ENCODE peak calls at places on chromosomes 3 and 15, in four cellular contexts. One of them, this sample, is unnamed.

GRCh38 chr3:117074833-117075232 is 365.3 kb downstream of the TUSC7 start:
- DNase-seq in A549: no peak
- DNase-seq in NB4: no peak
- DNase-seq in K562: no peak
- DNase-seq in this sample: no peak

GRCh38 chr3:117589454-117589853 is 879.9 kb downstream of the TUSC7 start:
- DNase-seq in K562: no peak
- DNase-seq in NB4: no peak
- DNase-seq in A549: no peak
- DNase-seq in this sample: no peak

GRCh38 chr3:114155370-114155821 is 23.5 kb downstream of the DRD3 start:
- DNase-seq in A549: peak; percentile 61
- DNase-seq in NB4: peak; percentile 57
- DNase-seq in K562: peak; percentile 58
- DNase-seq in this sample: peak; percentile 55

GRCh38 chr15:78047631-78048409 is 29.7 kb downstream of the TBC1D2B start:
- DNase-seq in A549: no peak
- DNase-seq in K562: no peak
- DNase-seq in NB4: peak; percentile 98
- DNase-seq in this sample: no peak

GRCh38 chr3:126732281-126733060 is 28.4 kb downstream of the CHCHD6 start:
- DNase-seq in NB4: no peak
- DNase-seq in A549: no peak
- DNase-seq in K562: no peak
- DNase-seq in this sample: no peak

GRCh38 chr15:91942676-91943417 is 89.3 kb downstream of the SLCO3A1 start:
- DNase-seq in NB4: peak; percentile 98
- DNase-seq in A549: peak; percentile 84
- DNase-seq in K562: no peak
- DNase-seq in this sample: no peak

GRCh38 chr15:90101130-90101968 is 919 bp downstream of the IDH2 start:
- DNase-seq in A549: no peak
- DNase-seq in NB4: peak; percentile 86
- DNase-seq in K562: peak; percentile 64
- DNase-seq in this sample: no peak

GRCh38 chr3:43207628-43208085 is 78.7 kb upstream of the SNRK start:
- DNase-seq in A549: no peak
- DNase-seq in NB4: no peak
- DNase-seq in K562: no peak
- DNase-seq in this sample: no peak

GRCh38 chr15:101013769-101014223 is 94.6 kb downstream of the LRRK1 start:
- DNase-seq in A549: no peak
- DNase-seq in NB4: no peak
- DNase-seq in K562: no peak
- DNase-seq in this sample: no peak

GRCh38 chr15:34348735-34349300 is 5.7 kb downstream of the NUTM1 start:
- DNase-seq in K562: no peak
- DNase-seq in NB4: no peak
- DNase-seq in A549: no peak
- DNase-seq in this sample: no peak

GRCh38 chr15:68383161-68384074 is 48.5 kb downstream of the ITGA11 start:
- DNase-seq in NB4: peak; percentile 66
- DNase-seq in K562: peak; percentile 53
- DNase-seq in A549: peak; percentile 68
- DNase-seq in this sample: peak; percentile 11

GRCh38 chr15:67690936-67691335 is 134.4 kb upstream of the SKOR1 start:
- DNase-seq in K562: no peak
- DNase-seq in NB4: no peak
- DNase-seq in A549: no peak
- DNase-seq in this sample: no peak

GRCh38 chr15:70165811-70166284 is 68.1 kb upstream of the TLE3 start:
- DNase-seq in K562: no peak
- DNase-seq in NB4: no peak
- DNase-seq in A549: no peak
- DNase-seq in this sample: no peak

GRCh38 chr3:110815008-110815583 is 256.5 kb upstream of the NECTIN3 start:
- DNase-seq in A549: peak; percentile 7
- DNase-seq in NB4: no peak
- DNase-seq in K562: no peak
- DNase-seq in this sample: no peak

GRCh38 chr15:79738198-79738597 is 158.6 kb downstream of the MTHFS start:
- DNase-seq in A549: no peak
- DNase-seq in NB4: no peak
- DNase-seq in K562: no peak
- DNase-seq in this sample: no peak

GRCh38 chr3:187979543-187979942 is 174.4 kb upstream of the LPP start:
- DNase-seq in K562: no peak
- DNase-seq in NB4: peak; percentile 50
- DNase-seq in A549: no peak
- DNase-seq in this sample: no peak

GRCh38 chr3:169644750-169645149 is 18.8 kb downstream of the MECOM start:
- DNase-seq in A549: no peak
- DNase-seq in K562: no peak
- DNase-seq in NB4: no peak
- DNase-seq in this sample: no peak

GRCh38 chr15:69757186-69757585 is 304.6 kb downstream of the RPLP1 start:
- DNase-seq in A549: no peak
- DNase-seq in K562: no peak
- DNase-seq in NB4: peak; percentile 18
- DNase-seq in this sample: no peak

GRCh38 chr3:123093696-123094095 is 26.9 kb downstream of the PDIA5 start:
- DNase-seq in NB4: no peak
- DNase-seq in A549: no peak
- DNase-seq in K562: no peak
- DNase-seq in this sample: no peak

GRCh38 chr3:154730221-154730620 is 300.2 kb upstream of the GPR149 start:
- DNase-seq in NB4: no peak
- DNase-seq in A549: no peak
- DNase-seq in K562: no peak
- DNase-seq in this sample: no peak

GRCh38 chr15:92184679-92185230 is 208.9 kb upstream of the ST8SIA2 start:
- DNase-seq in NB4: no peak
- DNase-seq in K562: no peak
- DNase-seq in A549: no peak
- DNase-seq in this sample: no peak

GRCh38 chr15:82963356-82964341 is 11.1 kb upstream of the HOMER2 start:
- DNase-seq in NB4: peak; percentile 16
- DNase-seq in A549: no peak
- DNase-seq in K562: no peak
- DNase-seq in this sample: no peak

GRCh38 chr3:48492461-48493202 is 11.3 kb downstream of the SHISA5 start:
- DNase-seq in A549: no peak
- DNase-seq in K562: no peak
- DNase-seq in NB4: peak; percentile 32
- DNase-seq in this sample: no peak

GRCh38 chr3:186509423-186509822 is 34.8 kb downstream of the CRYGS start:
- DNase-seq in K562: no peak
- DNase-seq in A549: no peak
- DNase-seq in NB4: peak; percentile 92
- DNase-seq in this sample: no peak

GRCh38 chr3:120678331-120678845 is 3.7 kb downstream of the HGD start:
- DNase-seq in A549: peak; percentile 90
- DNase-seq in NB4: peak; percentile 91
- DNase-seq in K562: no peak
- DNase-seq in this sample: no peak

GRCh38 chr15:86159436-86159835 is 79.8 kb downstream of the AGBL1 start:
- DNase-seq in K562: no peak
- DNase-seq in A549: no peak
- DNase-seq in NB4: no peak
- DNase-seq in this sample: no peak

GRCh38 chr15:74780983-74781672 is 752 bp upstream of the CSK start:
- DNase-seq in NB4: peak; percentile 92
- DNase-seq in K562: peak; percentile 50
- DNase-seq in A549: no peak
- DNase-seq in this sample: no peak

GRCh38 chr15:88657326-88658069 is 18.7 kb downstream of the ISG20 start:
- DNase-seq in A549: peak; percentile 62
- DNase-seq in K562: peak; percentile 70
- DNase-seq in NB4: peak; percentile 55
- DNase-seq in this sample: peak; percentile 62

GRCh38 chr15:62797171-62797570 is 245.4 kb upstream of the TPM1 start:
- DNase-seq in NB4: no peak
- DNase-seq in A549: no peak
- DNase-seq in K562: no peak
- DNase-seq in this sample: no peak

GRCh38 chr3:46901591-46902187 is 24.2 kb downstream of the PTH1R start:
- DNase-seq in K562: no peak
- DNase-seq in A549: no peak
- DNase-seq in NB4: no peak
- DNase-seq in this sample: no peak

GRCh38 chr3:39388741-39389248 is 5.6 kb downstream of the SLC25A38 start:
- DNase-seq in K562: peak; percentile 90
- DNase-seq in NB4: no peak
- DNase-seq in A549: no peak
- DNase-seq in this sample: no peak

GRCh38 chr3:126752303-126753190 is 48.5 kb downstream of the CHCHD6 start:
- DNase-seq in K562: peak; percentile 76
- DNase-seq in A549: peak; percentile 65
- DNase-seq in NB4: peak; percentile 70
- DNase-seq in this sample: peak; percentile 91

GRCh38 chr15:45790325-45790943 is 155.6 kb downstream of the SQOR start:
- DNase-seq in NB4: peak; percentile 32
- DNase-seq in A549: peak; percentile 10
- DNase-seq in K562: peak; percentile 6
- DNase-seq in this sample: peak; percentile 42

GRCh38 chr3:50519471-50520089 is 16.1 kb upstream of the CACNA2D2 start:
- DNase-seq in A549: peak; percentile 57
- DNase-seq in K562: peak; percentile 80
- DNase-seq in NB4: peak; percentile 64
- DNase-seq in this sample: peak; percentile 93

GRCh38 chr15:31867536-31868442 is 162.5 kb upstream of the CHRNA7 start:
- DNase-seq in A549: peak; percentile 82
- DNase-seq in K562: peak; percentile 69
- DNase-seq in NB4: peak; percentile 73
- DNase-seq in this sample: peak; percentile 69
- TF ChIP-seq CTCF in A549: peak; percentile 87
- TF ChIP-seq CTCF in K562: peak; percentile 72
- TF ChIP-seq CTCF in NB4: peak; percentile 69
- TF ChIP-seq CTCF in this sample: peak; percentile 87

DNA sequence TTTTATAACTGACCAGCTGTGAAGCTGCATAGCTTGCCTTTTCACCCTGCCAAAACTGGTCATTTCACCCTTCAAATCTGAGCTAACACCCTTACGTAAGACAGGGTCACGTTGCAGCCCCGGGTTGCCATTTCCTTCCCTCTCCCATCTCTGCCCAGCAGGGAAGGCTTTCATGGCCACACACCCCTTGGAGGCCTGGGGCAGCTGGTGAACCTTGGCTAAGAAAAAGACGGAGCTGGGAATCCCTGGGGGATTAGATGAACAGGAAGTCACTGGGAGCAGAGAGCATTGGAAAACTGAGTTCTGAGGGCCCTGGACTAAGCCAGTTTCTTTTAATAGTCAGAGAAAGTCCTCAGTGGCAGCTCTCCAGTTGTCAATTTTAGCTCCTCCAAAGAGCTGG is 67.8 kb downstream of the TTC23 start:
- DNase-seq in NB4: peak; percentile 34
- DNase-seq in K562: no peak
- DNase-seq in A549: no peak
- DNase-seq in this sample: no peak
- TF ChIP-seq MAX in NB4: no peak
- TF ChIP-seq MAX in K562: no peak
- TF ChIP-seq MAX in A549: no peak
- TF ChIP-seq MAX in this sample: no peak

DNA sequence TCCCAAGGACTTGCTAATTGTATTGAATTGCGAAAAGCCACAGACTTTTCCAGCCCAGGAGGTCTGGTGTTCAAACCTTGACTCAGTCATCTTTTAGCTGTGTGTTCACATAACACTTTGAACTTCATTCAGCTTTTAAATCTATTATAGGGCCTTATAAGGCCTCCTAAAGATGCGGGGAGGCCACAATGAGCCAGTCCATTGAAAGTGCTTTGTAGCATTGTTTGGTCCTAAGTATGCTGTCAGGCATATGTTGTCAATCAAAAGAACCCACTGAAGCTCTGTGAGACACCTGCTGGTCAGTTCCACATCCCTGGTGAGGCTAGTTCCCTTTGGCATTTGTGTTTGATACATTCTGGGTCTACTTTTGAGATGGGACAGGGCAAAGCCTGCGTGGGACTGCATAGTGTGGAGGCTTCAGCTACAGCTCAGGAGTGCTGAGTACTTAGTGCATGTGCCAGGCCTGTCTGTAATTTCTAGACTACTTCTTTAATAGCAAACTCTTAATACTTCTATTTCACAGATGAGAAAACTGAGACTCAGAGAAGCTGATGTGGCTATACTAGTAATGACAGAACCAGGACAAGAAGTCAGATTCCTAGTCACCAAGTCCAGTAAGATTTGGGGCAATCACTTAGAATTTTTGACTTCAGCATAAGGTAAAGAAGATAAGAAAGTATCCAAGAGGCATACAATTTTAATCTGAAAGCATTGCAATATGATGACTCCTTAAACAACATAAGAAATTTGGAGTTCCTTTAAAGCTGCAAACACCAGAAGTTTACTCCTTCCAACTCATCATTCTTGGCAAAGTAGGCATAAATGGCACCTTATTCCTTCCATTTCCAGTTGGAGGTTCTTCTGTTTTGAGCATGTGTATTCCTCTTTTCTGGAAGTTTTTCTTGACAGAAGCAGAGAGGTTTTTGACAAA is 213.0 kb downstream of the PDCD6IP start:
- DNase-seq in NB4: peak; percentile 5
- DNase-seq in A549: peak; percentile 51
- DNase-seq in K562: peak; percentile 57
- DNase-seq in this sample: no peak
- TF ChIP-seq CTCF in NB4: no peak
- TF ChIP-seq CTCF in A549: peak; percentile 18
- TF ChIP-seq CTCF in K562: peak; percentile 61
- TF ChIP-seq CTCF in this sample: no peak

DNA sequence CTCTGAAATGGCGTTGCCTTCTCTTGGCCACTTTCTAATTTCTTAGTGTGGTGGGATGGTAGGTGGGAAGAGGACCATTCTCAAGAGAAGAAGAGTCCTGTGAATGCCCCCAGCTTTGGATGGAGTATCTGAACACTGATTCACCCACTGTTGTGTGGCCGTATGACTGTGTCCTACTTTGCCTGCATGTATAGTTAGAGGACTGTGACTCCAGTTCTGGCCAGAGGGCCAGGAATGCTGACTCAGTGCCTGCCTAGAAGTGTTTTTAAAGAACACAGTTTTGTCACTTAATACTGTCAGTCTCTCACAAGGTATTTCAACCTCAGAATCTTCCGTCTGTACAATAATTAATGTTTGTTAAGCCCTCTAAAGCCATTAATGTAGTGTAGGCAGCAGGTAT is 2.1 kb downstream of the SEC61A1 start:
- DNase-seq in NB4: no peak
- DNase-seq in K562: peak; percentile 57
- DNase-seq in A549: no peak
- DNase-seq in this sample: no peak
- TF ChIP-seq MAX in NB4: no peak
- TF ChIP-seq MAX in K562: no peak
- TF ChIP-seq MAX in A549: no peak
- TF ChIP-seq MAX in this sample: no peak